ENCODE peak calls at places on chromosome 7, in seven cellular contexts. R is activated CD8-positive, alpha-beta T cell treated with anti-CD3 and anti-CD28 coated beads for 36 hours; X is NCI-H524; A is T-helper 9 cell; E is GM10248; P is activated CD4-positive, alpha-beta T cell treated with anti-CD3 and anti-CD28 coated beads, Interleukin-2, amount 10 ng/mL, durations not matched to agents 7 days and 5 days; K is MM.1S. G is an unnamed sample.
A peak's percentile ranks its signal among the peaks of the same experiment; 100 is the strongest.

GRCh38 chr7:69364814-69365587 is 233.3 kb upstream of the AUTS2 start:
- DNase-seq in X (no peak), E (no peak), A (no peak), P (no peak), R (no peak), K (no peak), G (no peak)

GRCh38 chr7:114158275-114158674 is 239.5 kb upstream of the PPP1R3A start:
- DNase-seq in X (no peak), K (no peak), E (no peak), A (no peak), P (no peak), R (no peak), G (no peak)

GRCh38 chr7:47218378-47219176 is 363.3 kb downstream of the TNS3 start:
- DNase-seq in P (no peak), X (no peak), E (no peak), A (no peak), R (no peak), K (no peak), G (no peak)

GRCh38 chr7:28993371-28993770 is 35.2 kb upstream of the TRIL start:
- DNase-seq in X (no peak), A (no peak), R (no peak), E (no peak), P (no peak), K (no peak), G (no peak)

GRCh38 chr7:15922002-15922401 is 235.5 kb upstream of the MEOX2 start:
- DNase-seq in K (no peak), R (no peak), E (no peak), X (no peak), A (no peak), P (no peak), G (no peak)

GRCh38 chr7:139075031-139075652 is 34.4 kb downstream of the ZC3HAV1 start:
- DNase-seq in K (peak; percentile 90), R (peak; percentile 80), E (peak; percentile 76), X (peak; percentile 58), P (peak; percentile 83), A (peak; percentile 50), G (peak; percentile 48)

GRCh38 chr7:70098905-70099672 is 500.8 kb downstream of the AUTS2 start:
- DNase-seq in X (no peak), E (no peak), A (no peak), P (no peak), K (no peak), R (no peak), G (no peak)

GRCh38 chr7:134781171-134781570 is 1.7 kb downstream of the CALD1 start:
- DNase-seq in P (no peak), K (no peak), X (no peak), A (no peak), R (no peak), E (no peak), G (no peak)

GRCh38 chr7:47314728-47315601 is 266.9 kb downstream of the TNS3 start:
- DNase-seq in X (no peak), A (no peak), E (no peak), K (no peak), R (no peak), P (no peak), G (no peak)

GRCh38 chr7:12757443-12757842 is 70.0 kb downstream of the ARL4A start:
- DNase-seq in E (no peak), P (no peak), K (no peak), X (no peak), A (no peak), R (no peak), G (no peak)

GRCh38 chr7:42065942-42066341 is 171.1 kb downstream of the GLI3 start:
- DNase-seq in E (no peak), R (no peak), P (no peak), K (no peak), X (no peak), A (no peak), G (no peak)

GRCh38 chr7:28112883-28113540 is 67.6 kb downstream of the JAZF1 start:
- DNase-seq in P (no peak), K (no peak), E (no peak), R (no peak), X (no peak), A (no peak), G (no peak)